ENCODE peak calls at places on chromosomes 7 and 10, in four cellular contexts. X is adrenal gland; B is A172; J is activated CD8-positive, alpha-beta memory T cell treated with anti-CD3 and anti-CD28 coated beads, Interleukin-2, amount 50 U/mL, for 4 hours. D is an unnamed sample.

GRCh38 chr7:22629056-22629455 is 97.9 kb upstream of the IL6 start:
- DNase-seq in X (no peak), B (no peak), J (no peak), D (no peak)

GRCh38 chr7:140176271-140176701 is 497 bp downstream of the KDM7A start:
- DNase-seq in X (no peak), B (no peak), J (no peak), D (peak; percentile 29)

GRCh38 chr10:73859441-73860049 is 14.8 kb downstream of the CAMK2G start:
- DNase-seq in X (no peak), B (no peak), J (peak; percentile 43), D (no peak)

GRCh38 chr10:107264742-107265141 is 100.2 kb upstream of the SORCS1 start:
- DNase-seq in X (no peak), B (peak; percentile 4), J (no peak), D (peak; percentile 12)

GRCh38 chr7:98884416-98884815 is 6.1 kb downstream of the TRRAP start:
- DNase-seq in X (no peak), B (no peak), J (no peak), D (no peak)

GRCh38 chr7:30472771-30473392 is 5.7 kb downstream of the NOD1 start:
- DNase-seq in X (no peak), B (no peak), J (no peak), D (no peak)

GRCh38 chr7:12373580-12374263 is 29.9 kb downstream of the VWDE start:
- DNase-seq in X (no peak), B (no peak), J (no peak), D (no peak)

GRCh38 chr10:24820616-24821015 is 96.9 kb upstream of the ARHGAP21 start:
- DNase-seq in X (peak; percentile 88), B (peak; percentile 31), J (no peak), D (no peak)

GRCh38 chr7:33190688-33191304 is 61.4 kb downstream of the BBS9 start:
- DNase-seq in X (no peak), B (no peak), J (no peak), D (no peak)

GRCh38 chr7:317643-318405 is 27.9 kb downstream of the FOXL3 start:
- DNase-seq in X (no peak), B (no peak), J (no peak), D (no peak)

GRCh38 chr7:45082831-45083331 is 5.9 kb downstream of the NACAD start:
- DNase-seq in X (no peak), B (peak; percentile 32), J (no peak), D (no peak)

GRCh38 chr7:8436965-8437364 is 3.6 kb downstream of the NXPH1 start:
- DNase-seq in X (peak; percentile 40), B (peak; percentile 18), J (peak; percentile 24), D (peak; percentile 54)

GRCh38 chr10:101617102-101617823 is 29.1 kb downstream of the DPCD start:
- DNase-seq in X (no peak), B (no peak), J (no peak), D (peak; percentile 12)

GRCh38 chr7:139828880-139829653 is at the start of gene TBXAS1:
- DNase-seq in X (no peak), B (no peak), J (no peak), D (peak; percentile 27)

GRCh38 chr7:25028370-25028971 is 48.5 kb upstream of the OSBPL3 start:
- DNase-seq in X (no peak), B (peak; percentile 98), J (peak; percentile 29), D (peak; percentile 51)

GRCh38 chr10:6386960-6387359 is 184.2 kb downstream of the PFKFB3 start:
- DNase-seq in X (no peak), B (no peak), J (no peak), D (no peak)

GRCh38 chr10:9636206-9636605 is 1381.5 kb upstream of the CELF2 start:
- DNase-seq in X (no peak), B (no peak), J (no peak), D (no peak)

GRCh38 chr7:116543664-116544063 is 18.8 kb downstream of the CAV1 start:
- DNase-seq in X (no peak), B (peak; percentile 49), J (no peak), D (no peak)

GRCh38 chr10:78408671-78409472 is 375.2 kb downstream of the RPS24 start:
- DNase-seq in X (peak; percentile 87), B (peak; percentile 19), J (no peak), D (no peak)

GRCh38 chr7:70698219-70698832 is 433.6 kb upstream of the GALNT17 start:
- DNase-seq in X (peak; percentile 20), B (peak; percentile 79), J (peak; percentile 24), D (peak; percentile 60)

GRCh38 chr7:18019562-18019961 is 8.1 kb downstream of the PRPS1L1 start:
- DNase-seq in X (no peak), B (peak; percentile 94), J (no peak), D (peak; percentile 41)

GRCh38 chr7:111931016-111931517 is 275.1 kb downstream of the DOCK4 start:
- DNase-seq in X (no peak), B (peak; percentile 49), J (no peak), D (no peak)

GRCh38 chr10:88525371-88526079 is 57.6 kb downstream of the RNLS start:
- DNase-seq in X (peak; percentile 56), B (peak; percentile 75), J (no peak), D (peak; percentile 82)

GRCh38 chr10:77162697-77163096 is 474.9 kb downstream of the KCNMA1 start:
- DNase-seq in X (no peak), B (peak; percentile 48), J (no peak), D (no peak)

GRCh38 chr7:293681-294439 is 3.9 kb downstream of the FOXL3 start:
- DNase-seq in X (no peak), B (no peak), J (no peak), D (no peak)

GRCh38 chr10:13371879-13372470 is 23.9 kb upstream of the SEPHS1 start:
- DNase-seq in X (peak; percentile 78), B (peak; percentile 91), J (peak; percentile 53), D (peak; percentile 81)

GRCh38 chr10:93199221-93199681 is 125.6 kb downstream of the CYP26A1 start:
- DNase-seq in X (peak; percentile 71), B (peak; percentile 74), J (no peak), D (peak; percentile 67)

GRCh38 chr10:104325436-104326430 is 12.5 kb downstream of the ITPRIP start:
- DNase-seq in X (peak; percentile 61), B (no peak), J (no peak), D (no peak)

GRCh38 chr7:36393826-36394225 is 4.2 kb downstream of the ANLN start:
- DNase-seq in X (no peak), B (no peak), J (no peak), D (no peak)

GRCh38 chr10:67077376-67077775 is 151.5 kb downstream of the LRRTM3 start:
- DNase-seq in X (no peak), B (no peak), J (no peak), D (no peak)

GRCh38 chr7:10104292-10104691 is 869.4 kb upstream of the PHF14 start:
- DNase-seq in X (no peak), B (no peak), J (no peak), D (no peak)

GRCh38 chr10:17075510-17075909 is 54.1 kb downstream of the CUBN start:
- DNase-seq in X (no peak), B (peak; percentile 87), J (no peak), D (peak; percentile 55)

GRCh38 chr10:6674282-6674681 is 94.2 kb upstream of the PRKCQ start:
- DNase-seq in X (no peak), B (no peak), J (no peak), D (no peak)

GRCh38 chr10:116728526-116729096 is 13.8 kb downstream of the HSPA12A start:
- DNase-seq in X (peak; percentile 3), B (peak; percentile 55), J (no peak), D (peak; percentile 98)

D was measured in ACHN.